ENCODE peak calls at places on chromosome 9, in four cellular contexts. Y, Q, A and N are unnamed samples.
A peak's percentile ranks its signal among the peaks of the same experiment; 100 is the strongest.

GRCh38 chr9:14730367-14730958 is 7.9 kb upstream of the CER1 start:
- DNase-seq in Q (no peak), A (no peak), Y (no peak), N (no peak)

GRCh38 chr9:87629094-87629493 is 96.8 kb upstream of the CTSL start:
- DNase-seq in Y (no peak), Q (no peak), A (no peak), N (no peak)

GRCh38 chr9:72476617-72477375 is 44.6 kb upstream of the TMC1 start:
- DNase-seq in Y (peak; percentile 27), A (no peak), Q (peak; percentile 84), N (peak; percentile 72)

GRCh38 chr9:23526806-23527205 is 299.2 kb downstream of the ELAVL2 start:
- DNase-seq in Y (no peak), A (no peak), Q (no peak), N (peak; percentile 46)

GRCh38 chr9:93108301-93109041 is 12.5 kb downstream of the CARD19 start:
- DNase-seq in Q (no peak), Y (no peak), A (no peak), N (no peak)

GRCh38 chr9:89631381-89631780 is 26.6 kb downstream of the GADD45G start:
- DNase-seq in Q (no peak), A (no peak), Y (no peak), N (no peak)

GRCh38 chr9:35645736-35646582 is 4.8 kb downstream of the SIT1 start:
- DNase-seq in Y (peak; percentile 35), Q (no peak), A (no peak), N (no peak)

GRCh38 chr9:37378613-37379004 is 43.9 kb upstream of the GRHPR start:
- DNase-seq in A (no peak), Y (no peak), Q (no peak), N (no peak)

GRCh38 chr9:133227242-133227860 is 18.3 kb upstream of the OBP2B start:
- DNase-seq in Q (no peak), Y (no peak), A (no peak), N (no peak)

GRCh38 chr9:126611188-126611587 is 2.5 kb upstream of the LMX1B start:
- DNase-seq in Q (no peak), Y (no peak), A (no peak), N (no peak)

GRCh38 chr9:126613656-126614055 is at the start of gene LMX1B:
- DNase-seq in Q (peak; percentile 17), A (no peak), Y (no peak), N (no peak)

GRCh38 chr9:126611592-126612328 is 2.0 kb upstream of the LMX1B start:
- DNase-seq in Q (peak; percentile 40), Y (peak; percentile 83), A (no peak), N (peak; percentile 46)

GRCh38 chr9:126612813-126613641 is 701 bp upstream of the LMX1B start:
- DNase-seq in Q (no peak), Y (no peak), A (no peak), N (no peak)

DNA sequence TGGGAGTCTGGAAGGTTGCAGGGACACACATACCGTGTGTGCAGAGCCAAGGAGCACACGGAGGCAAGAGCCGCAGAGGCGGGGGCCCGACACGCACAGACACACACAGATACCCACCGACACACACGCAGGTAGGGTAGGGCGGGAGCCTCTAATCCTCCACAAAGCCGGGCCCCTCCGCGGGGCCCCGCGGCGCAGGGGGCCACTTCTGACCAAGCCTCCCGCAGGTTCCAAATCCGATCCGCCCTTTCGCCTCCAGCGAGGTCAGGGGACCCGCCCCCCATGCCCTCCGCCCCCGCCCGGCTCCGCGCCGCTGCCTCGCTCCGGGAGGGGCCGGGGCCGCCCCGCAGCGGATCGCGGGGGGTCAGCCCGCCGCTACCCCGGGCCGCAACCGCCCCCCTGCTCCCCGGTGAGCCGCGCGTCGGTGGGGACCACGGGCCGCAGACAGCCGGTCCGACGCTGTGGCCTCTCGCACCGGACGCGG is 1.4 kb upstream of the LMX1B start:
- DNase-seq in A (no peak), Q (no peak), Y (no peak), N (no peak)
- H3K4me2 ChIP-seq in A (no peak overlapping the region), Q (no peak overlapping the region), Y (no peak overlapping the region), N (no peak overlapping the region)

DNA sequence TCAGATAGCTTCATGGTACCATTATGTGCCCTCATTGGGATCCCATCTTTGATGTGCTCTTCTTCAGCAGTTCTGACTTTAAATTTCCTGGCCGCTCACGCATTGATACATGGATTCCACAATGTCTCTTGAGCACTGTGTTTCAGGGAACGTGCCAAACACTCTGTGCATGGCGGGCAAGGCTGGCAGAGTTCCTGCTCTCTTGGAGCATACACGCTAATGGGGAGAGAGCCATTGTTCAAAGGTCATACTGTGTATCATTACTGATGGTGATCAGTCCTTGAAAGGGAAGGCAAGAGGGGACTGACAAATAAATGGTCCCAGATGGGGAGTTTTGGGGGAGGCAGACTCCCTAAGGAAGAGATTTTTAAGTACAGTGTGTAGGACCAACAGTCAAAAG is 52.3 kb downstream of the AMBP start:
- DNase-seq in Y (no peak), Q (no peak), A (no peak), N (no peak)
- TF ChIP-seq FOS in Y (no peak), Q (no peak), A (no peak), N (no peak)

DNA sequence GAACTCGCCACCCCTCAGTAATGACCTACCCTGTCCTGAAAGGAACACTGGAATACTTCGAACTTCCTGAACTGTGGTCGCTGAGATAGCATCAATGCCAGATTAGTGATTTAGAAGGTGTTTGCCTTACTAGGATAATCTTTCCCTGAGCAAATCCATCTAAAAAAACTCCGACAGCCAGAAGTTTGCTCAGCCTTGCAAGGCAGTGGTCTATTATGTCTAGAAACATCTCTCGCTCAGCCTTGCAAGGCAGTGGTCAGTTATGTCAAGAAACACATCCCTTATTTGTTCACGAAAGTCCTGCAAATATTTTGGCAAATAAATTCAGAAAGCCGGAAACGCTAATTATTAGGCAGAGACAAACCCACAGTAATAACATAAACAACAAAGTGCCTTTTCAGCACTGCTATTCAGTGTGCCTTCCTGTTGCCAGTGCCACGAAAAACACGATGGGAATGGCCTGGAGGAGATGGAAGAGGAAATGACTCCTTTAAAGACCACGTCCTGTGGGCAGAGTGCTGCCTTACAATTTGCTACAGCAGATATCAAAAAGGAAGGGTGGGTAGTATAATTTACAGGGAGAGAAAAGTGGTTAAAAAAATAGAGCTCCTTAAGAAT is 184.5 kb downstream of the GNAQ start:
- DNase-seq in Q (peak; percentile 45), Y (no peak), A (no peak), N (peak; percentile 94)
- H3K4me2 ChIP-seq in Q (peak overlapping the region; percentile 72), Y (no peak overlapping the region), A (no peak overlapping the region), N (peak overlapping the region; percentile 70)

DNA sequence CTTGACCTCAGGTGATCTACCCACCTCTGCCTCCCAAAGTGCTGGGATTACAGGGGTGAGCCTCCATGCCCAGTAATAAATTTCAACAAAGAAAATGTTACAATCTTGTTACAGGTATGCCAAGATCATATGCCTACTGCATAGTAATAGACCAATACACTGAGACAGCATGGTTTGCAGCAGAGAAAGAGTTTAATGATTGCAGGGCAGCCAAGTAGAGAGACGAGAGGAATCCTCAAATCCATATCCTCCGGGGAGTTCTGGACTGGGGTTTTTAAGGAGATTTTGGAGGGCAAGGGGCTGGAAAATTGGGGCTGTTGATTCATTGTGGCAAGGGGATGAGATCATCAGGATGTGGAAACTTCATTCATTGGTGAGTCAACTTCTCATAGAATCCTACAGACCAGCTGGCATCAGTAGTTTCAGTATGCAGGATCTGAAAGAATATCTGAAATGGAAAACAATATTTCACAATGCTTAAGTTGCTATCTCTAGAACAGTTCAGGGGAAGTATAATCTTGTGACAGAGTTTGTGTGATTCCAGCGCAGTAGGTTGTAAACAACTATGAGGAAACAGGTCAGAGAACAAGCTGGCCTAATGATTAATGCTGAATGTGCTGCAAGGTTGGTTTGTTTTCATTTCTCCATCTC is 14.8 kb upstream of the TUT7 start:
- DNase-seq in A (no peak), Y (no peak), Q (peak; percentile 83), N (no peak)
- TF ChIP-seq FOS in A (no peak), Y (no peak), Q (peak; percentile 26), N (peak; percentile 91)

GRCh38 chr9:6247266-6247665 is 31.7 kb downstream of the IL33 start:
- DNase-seq in Q (no peak), Y (no peak), A (no peak), N (peak; percentile 36)
- H3K4me2 ChIP-seq in Q (no peak overlapping the region), Y (no peak overlapping the region), A (no peak overlapping the region), N (no peak overlapping the region)

GRCh38 chr9:13279284-13280162 is at the start of gene MPDZ:
- DNase-seq in Y (peak; percentile 68), A (no peak), Q (peak; percentile 66), N (peak; percentile 81)
- TF ChIP-seq FOS in Y (no peak), A (no peak), Q (no peak), N (no peak)